ENCODE peak calls at places on chromosomes 5 and 9, in six cellular contexts. One of them, this sample, is unnamed.

GRCh38 chr5:57559110-57559635 is 76.6 kb upstream of the ACTBL2 start:
- DNase-seq in T-helper 2 cell: no peak
- DNase-seq in kidney tubule cell: no peak
- DNase-seq in MCF 10A: no peak
- DNase-seq in D341Med: no peak
- DNase-seq in AG08396: no peak
- DNase-seq in this sample: no peak

GRCh38 chr5:51378415-51378777 is 4.9 kb upstream of the ISL1 start:
- DNase-seq in kidney tubule cell: no peak
- DNase-seq in T-helper 2 cell: no peak
- DNase-seq in D341Med: no peak
- DNase-seq in MCF 10A: no peak
- DNase-seq in AG08396: no peak
- DNase-seq in this sample: no peak

GRCh38 chr5:2757563-2758311 is 6.3 kb upstream of the IRX2 start:
- DNase-seq in MCF 10A: peak
- DNase-seq in AG08396: no peak
- DNase-seq in T-helper 2 cell: no peak
- DNase-seq in kidney tubule cell: peak
- DNase-seq in D341Med: no peak
- DNase-seq in this sample: no peak

GRCh38 chr9:19554518-19554917 is 145.7 kb downstream of the ACER2 start:
- DNase-seq in kidney tubule cell: no peak
- DNase-seq in D341Med: no peak
- DNase-seq in AG08396: no peak
- DNase-seq in T-helper 2 cell: no peak
- DNase-seq in MCF 10A: no peak
- DNase-seq in this sample: no peak

GRCh38 chr5:88045931-88046461 is 222.6 kb downstream of the TMEM161B start:
- DNase-seq in AG08396: no peak
- DNase-seq in D341Med: no peak
- DNase-seq in T-helper 2 cell: no peak
- DNase-seq in kidney tubule cell: no peak
- DNase-seq in MCF 10A: no peak
- DNase-seq in this sample: no peak

GRCh38 chr5:13976867-13977479 is 32.5 kb upstream of the DNAH5 start:
- DNase-seq in T-helper 2 cell: no peak
- DNase-seq in MCF 10A: peak
- DNase-seq in kidney tubule cell: peak
- DNase-seq in AG08396: peak
- DNase-seq in D341Med: peak
- DNase-seq in this sample: peak

GRCh38 chr9:117354997-117355396 is 59.9 kb downstream of the ASTN2 start:
- DNase-seq in T-helper 2 cell: no peak
- DNase-seq in D341Med: no peak
- DNase-seq in MCF 10A: no peak
- DNase-seq in AG08396: no peak
- DNase-seq in kidney tubule cell: no peak
- DNase-seq in this sample: no peak

GRCh38 chr5:127988149-127988755 is 95.3 kb upstream of the SLC12A2 start:
- DNase-seq in T-helper 2 cell: no peak
- DNase-seq in D341Med: peak
- DNase-seq in AG08396: peak
- DNase-seq in MCF 10A: peak
- DNase-seq in kidney tubule cell: peak
- DNase-seq in this sample: no peak

GRCh38 chr9:91580136-91580535 is 156.5 kb upstream of the NFIL3 start:
- DNase-seq in AG08396: peak
- DNase-seq in kidney tubule cell: peak
- DNase-seq in MCF 10A: peak
- DNase-seq in D341Med: no peak
- DNase-seq in T-helper 2 cell: no peak
- DNase-seq in this sample: peak

GRCh38 chr5:36150676-36151433 is 832 bp downstream of the LMBRD2 start:
- DNase-seq in AG08396: peak
- DNase-seq in D341Med: peak
- DNase-seq in MCF 10A: peak
- DNase-seq in kidney tubule cell: peak
- DNase-seq in T-helper 2 cell: peak
- DNase-seq in this sample: peak

GRCh38 chr5:112372543-112372942 is 46.5 kb downstream of the EPB41L4A start:
- DNase-seq in D341Med: no peak
- DNase-seq in MCF 10A: peak
- DNase-seq in AG08396: no peak
- DNase-seq in T-helper 2 cell: no peak
- DNase-seq in kidney tubule cell: peak
- DNase-seq in this sample: no peak

GRCh38 chr5:173923236-173924104 is 35.3 kb downstream of the CPEB4 start:
- DNase-seq in kidney tubule cell: no peak
- DNase-seq in D341Med: no peak
- DNase-seq in MCF 10A: no peak
- DNase-seq in T-helper 2 cell: no peak
- DNase-seq in AG08396: peak
- DNase-seq in this sample: no peak

GRCh38 chr5:68169898-68170297 is 45.7 kb upstream of the PIK3R1 start:
- DNase-seq in MCF 10A: no peak
- DNase-seq in T-helper 2 cell: no peak
- DNase-seq in D341Med: no peak
- DNase-seq in kidney tubule cell: no peak
- DNase-seq in AG08396: no peak
- DNase-seq in this sample: no peak

GRCh38 chr5:107072967-107073366 is 597.8 kb downstream of the EFNA5 start:
- DNase-seq in T-helper 2 cell: no peak
- DNase-seq in MCF 10A: no peak
- DNase-seq in AG08396: no peak
- DNase-seq in kidney tubule cell: peak
- DNase-seq in D341Med: no peak
- DNase-seq in this sample: no peak

GRCh38 chr9:94952553-94953373 is 226.3 kb downstream of the AOPEP start:
- DNase-seq in D341Med: no peak
- DNase-seq in kidney tubule cell: no peak
- DNase-seq in MCF 10A: no peak
- DNase-seq in T-helper 2 cell: peak
- DNase-seq in AG08396: no peak
- DNase-seq in this sample: no peak

GRCh38 chr9:25677301-25678146 is 720 bp downstream of the TUSC1 start:
- DNase-seq in AG08396: peak
- DNase-seq in T-helper 2 cell: no peak
- DNase-seq in MCF 10A: peak
- DNase-seq in kidney tubule cell: peak
- DNase-seq in D341Med: peak
- DNase-seq in this sample: no peak

GRCh38 chr5:55853818-55854217 is 2.7 kb downstream of the IL31RA start:
- DNase-seq in D341Med: no peak
- DNase-seq in kidney tubule cell: no peak
- DNase-seq in MCF 10A: peak
- DNase-seq in AG08396: no peak
- DNase-seq in T-helper 2 cell: no peak
- DNase-seq in this sample: no peak

GRCh38 chr9:129146441-129146933 is 31.6 kb downstream of the IER5L start:
- DNase-seq in MCF 10A: no peak
- DNase-seq in T-helper 2 cell: no peak
- DNase-seq in kidney tubule cell: no peak
- DNase-seq in D341Med: no peak
- DNase-seq in AG08396: no peak
- DNase-seq in this sample: no peak

GRCh38 chr9:100100268-100100667 is 1.2 kb downstream of the INVS start:
- DNase-seq in AG08396: no peak
- DNase-seq in T-helper 2 cell: no peak
- DNase-seq in D341Med: no peak
- DNase-seq in MCF 10A: no peak
- DNase-seq in kidney tubule cell: peak
- DNase-seq in this sample: no peak

GRCh38 chr5:36657563-36657995 is 51.2 kb downstream of the SLC1A3 start:
- DNase-seq in kidney tubule cell: peak
- DNase-seq in T-helper 2 cell: no peak
- DNase-seq in D341Med: no peak
- DNase-seq in MCF 10A: peak
- DNase-seq in AG08396: peak
- DNase-seq in this sample: no peak

GRCh38 chr5:108264533-108264932 is 117.4 kb downstream of the FBXL17 start:
- DNase-seq in kidney tubule cell: no peak
- DNase-seq in D341Med: no peak
- DNase-seq in MCF 10A: no peak
- DNase-seq in T-helper 2 cell: no peak
- DNase-seq in AG08396: no peak
- DNase-seq in this sample: no peak

GRCh38 chr5:113508756-113509155 is 4.7 kb upstream of the YTHDC2 start:
- DNase-seq in D341Med: no peak
- DNase-seq in MCF 10A: no peak
- DNase-seq in T-helper 2 cell: no peak
- DNase-seq in AG08396: no peak
- DNase-seq in kidney tubule cell: no peak
- DNase-seq in this sample: no peak

GRCh38 chr5:53472279-53472678 is 8.2 kb upstream of the FST start:
- DNase-seq in T-helper 2 cell: no peak
- DNase-seq in AG08396: no peak
- DNase-seq in D341Med: no peak
- DNase-seq in kidney tubule cell: no peak
- DNase-seq in MCF 10A: peak
- DNase-seq in this sample: no peak

GRCh38 chr5:67187318-67187717 is 9.3 kb downstream of the CD180 start:
- DNase-seq in MCF 10A: no peak
- DNase-seq in AG08396: no peak
- DNase-seq in D341Med: no peak
- DNase-seq in T-helper 2 cell: no peak
- DNase-seq in kidney tubule cell: no peak
- DNase-seq in this sample: no peak

GRCh38 chr9:79652598-79652997 is 80.8 kb downstream of the TLE4 start:
- DNase-seq in T-helper 2 cell: no peak
- DNase-seq in MCF 10A: no peak
- DNase-seq in D341Med: no peak
- DNase-seq in kidney tubule cell: peak
- DNase-seq in AG08396: no peak
- DNase-seq in this sample: no peak

GRCh38 chr9:105030285-105030684 is 102.3 kb upstream of the ABCA1 start:
- DNase-seq in AG08396: no peak
- DNase-seq in T-helper 2 cell: no peak
- DNase-seq in D341Med: no peak
- DNase-seq in kidney tubule cell: no peak
- DNase-seq in MCF 10A: no peak
- DNase-seq in this sample: no peak

GRCh38 chr5:114176356-114176755 is 185.5 kb upstream of the KCNN2 start:
- DNase-seq in T-helper 2 cell: no peak
- DNase-seq in kidney tubule cell: peak
- DNase-seq in D341Med: no peak
- DNase-seq in AG08396: no peak
- DNase-seq in MCF 10A: no peak
- DNase-seq in this sample: no peak

GRCh38 chr5:172365948-172366608 is 82.5 kb upstream of the UBTD2 start:
- DNase-seq in T-helper 2 cell: no peak
- DNase-seq in kidney tubule cell: no peak
- DNase-seq in AG08396: no peak
- DNase-seq in D341Med: no peak
- DNase-seq in MCF 10A: no peak
- DNase-seq in this sample: no peak

GRCh38 chr5:96121362-96121761 is 159.7 kb upstream of the ELL2 start:
- DNase-seq in AG08396: no peak
- DNase-seq in D341Med: no peak
- DNase-seq in kidney tubule cell: no peak
- DNase-seq in MCF 10A: no peak
- DNase-seq in T-helper 2 cell: no peak
- DNase-seq in this sample: no peak

GRCh38 chr5:180127682-180128670 is 56.4 kb upstream of the RNF130 start:
- DNase-seq in T-helper 2 cell: no peak
- DNase-seq in D341Med: peak
- DNase-seq in kidney tubule cell: no peak
- DNase-seq in AG08396: no peak
- DNase-seq in MCF 10A: no peak
- DNase-seq in this sample: no peak

GRCh38 chr5:139389701-139390638 is at the start of gene MZB1:
- DNase-seq in kidney tubule cell: no peak
- DNase-seq in D341Med: no peak
- DNase-seq in AG08396: peak
- DNase-seq in MCF 10A: no peak
- DNase-seq in T-helper 2 cell: peak
- DNase-seq in this sample: no peak

GRCh38 chr9:131589993-131590392 is 44.7 kb downstream of the PRRT1B start:
- DNase-seq in kidney tubule cell: no peak
- DNase-seq in AG08396: no peak
- DNase-seq in MCF 10A: no peak
- DNase-seq in D341Med: no peak
- DNase-seq in T-helper 2 cell: no peak
- DNase-seq in this sample: no peak

GRCh38 chr9:110752766-110753165 is 84.2 kb downstream of the MUSK start:
- DNase-seq in kidney tubule cell: peak
- DNase-seq in T-helper 2 cell: no peak
- DNase-seq in AG08396: peak
- DNase-seq in D341Med: no peak
- DNase-seq in MCF 10A: peak
- DNase-seq in this sample: no peak

GRCh38 chr5:67235399-67236110 is 39.0 kb upstream of the CD180 start:
- DNase-seq in kidney tubule cell: peak
- DNase-seq in MCF 10A: no peak
- DNase-seq in D341Med: no peak
- DNase-seq in AG08396: no peak
- DNase-seq in T-helper 2 cell: no peak
- DNase-seq in this sample: no peak

GRCh38 chr9:132026932-132027585 is 52.6 kb downstream of the MED27 start:
- DNase-seq in kidney tubule cell: peak
- DNase-seq in MCF 10A: peak
- DNase-seq in T-helper 2 cell: no peak
- DNase-seq in AG08396: peak
- DNase-seq in D341Med: no peak
- DNase-seq in this sample: no peak

GRCh38 chr9:69030851-69031645 is 4.5 kb upstream of the FXN start:
- DNase-seq in D341Med: no peak
- DNase-seq in kidney tubule cell: peak
- DNase-seq in AG08396: no peak
- DNase-seq in T-helper 2 cell: no peak
- DNase-seq in MCF 10A: no peak
- DNase-seq in this sample: no peak

GRCh38 chr9:77897292-77897691 is 134.3 kb downstream of the GNAQ start:
- DNase-seq in kidney tubule cell: no peak
- DNase-seq in T-helper 2 cell: no peak
- DNase-seq in AG08396: no peak
- DNase-seq in D341Med: peak
- DNase-seq in MCF 10A: no peak
- DNase-seq in this sample: no peak

GRCh38 chr9:33778700-33779351 is 16.5 kb upstream of the PRSS3 start:
- DNase-seq in D341Med: peak
- DNase-seq in kidney tubule cell: peak
- DNase-seq in MCF 10A: peak
- DNase-seq in AG08396: peak
- DNase-seq in T-helper 2 cell: peak
- DNase-seq in this sample: peak